ENCODE peak calls at places on chromosomes 3 and 15, in four cellular contexts. Y is pancreas, G is left lung, U is kidney. N is an unnamed sample.
A peak's percentile ranks its signal among the peaks of the same experiment; 100 is the strongest.

GRCh38 chr15:44157679-44158078 is 37.4 kb downstream of the FRMD5 start:
- DNase-seq in Y (no peak), G (no peak), U (no peak), N (no peak)

GRCh38 chr3:108124337-108125150 is 33.7 kb upstream of the CD47 start:
- DNase-seq in Y (no peak), G (no peak), U (no peak), N (peak; percentile 37)

GRCh38 chr15:71128939-71129562 is 13.8 kb downstream of the THSD4 start:
- DNase-seq in Y (no peak), G (no peak), U (no peak), N (no peak)

GRCh38 chr3:122760457-122761271 is 33.0 kb downstream of the HSPBAP1 start:
- DNase-seq in Y (peak; percentile 47), G (no peak), U (no peak), N (no peak)

GRCh38 chr3:188037116-188037718 is 116.7 kb upstream of the LPP start:
- DNase-seq in Y (peak; percentile 46), G (no peak), U (no peak), N (no peak)

GRCh38 chr15:50543556-50543955 is 2.9 kb downstream of the USP50 start:
- DNase-seq in Y (no peak), G (no peak), U (no peak), N (no peak)

GRCh38 chr3:153783804-153784203 is 337.4 kb upstream of the ARHGEF26 start:
- DNase-seq in Y (no peak), G (no peak), U (no peak), N (no peak)

GRCh38 chr15:76501726-76502125 is 165.2 kb downstream of the ISL2 start:
- DNase-seq in Y (no peak), G (peak; percentile 30), U (no peak), N (no peak)

GRCh38 chr15:33131880-33132279 is 62.6 kb downstream of the FMN1 start:
- DNase-seq in Y (no peak), G (no peak), U (no peak), N (no peak)

GRCh38 chr15:55816017-55816416 is 73.1 kb upstream of the PRTG start:
- DNase-seq in Y (no peak), G (no peak), U (no peak), N (no peak)

GRCh38 chr3:38964646-38965045 is 87.1 kb downstream of the SCN11A start:
- DNase-seq in Y (no peak), G (no peak), U (no peak), N (no peak)

GRCh38 chr3:70861855-70862254 is 549.4 kb upstream of the MDFIC2 start:
- DNase-seq in Y (no peak), G (no peak), U (no peak), N (no peak)

GRCh38 chr3:172247525-172248274 is 200.6 kb downstream of the GHSR start:
- DNase-seq in Y (no peak), G (no peak), U (no peak), N (no peak)

GRCh38 chr15:41546846-41547786 is 3.1 kb upstream of the RPAP1 start:
- DNase-seq in Y (no peak), G (no peak), U (peak; percentile 25), N (no peak)

GRCh38 chr3:4977001-4977888 is 2.0 kb upstream of the BHLHE40 start:
- DNase-seq in Y (peak; percentile 82), G (peak; percentile 89), U (peak; percentile 96), N (no peak)

GRCh38 chr15:99452010-99452409 is 113.8 kb upstream of the MEF2A start:
- DNase-seq in Y (no peak), G (no peak), U (peak; percentile 56), N (no peak)

GRCh38 chr3:117660941-117661635 is 951.5 kb downstream of the TUSC7 start:
- DNase-seq in Y (no peak), G (no peak), U (no peak), N (no peak)

GRCh38 chr15:94677202-94677790 is 445.9 kb downstream of the MCTP2 start:
- DNase-seq in Y (no peak), G (no peak), U (no peak), N (no peak)

GRCh38 chr3:31575448-31575847 is 42.7 kb downstream of the STT3B start:
- DNase-seq in Y (no peak), G (no peak), U (no peak), N (no peak)

GRCh38 chr15:99556578-99556977 is 9.2 kb upstream of the MEF2A start:
- DNase-seq in Y (no peak), G (no peak), U (no peak), N (no peak)

GRCh38 chr3:197520311-197521276 is 35.2 kb downstream of the BDH1 start:
- DNase-seq in Y (no peak), G (peak; percentile 81), U (peak; percentile 84), N (no peak)

GRCh38 chr3:42747581-42747980 is 25.5 kb downstream of the CCDC13 start:
- DNase-seq in Y (no peak), G (peak; percentile 36), U (no peak), N (no peak)

GRCh38 chr3:122940628-122941086 is 86.9 kb downstream of the SEMA5B start:
- DNase-seq in Y (no peak), G (no peak), U (peak; percentile 42), N (no peak)

GRCh38 chr15:63855735-63856134 is 22.0 kb upstream of the HERC1 start:
- DNase-seq in Y (no peak), G (no peak), U (no peak), N (no peak)

GRCh38 chr3:138180375-138181029 is 5.8 kb upstream of the DBR1 start:
- DNase-seq in Y (no peak), G (no peak), U (no peak), N (peak; percentile 14)

GRCh38 chr15:29105151-29105785 is 164.4 kb downstream of the NSMCE3 start:
- DNase-seq in Y (no peak), G (no peak), U (peak; percentile 30), N (no peak)

GRCh38 chr15:89646416-89647141 is 8.7 kb downstream of the KIF7 start:
- DNase-seq in Y (no peak), G (no peak), U (peak; percentile 53), N (no peak)

GRCh38 chr15:39579487-39580116 is 1.3 kb upstream of the THBS1 start:
- DNase-seq in Y (peak; percentile 54), G (peak; percentile 75), U (peak; percentile 93), N (no peak)

GRCh38 chr3:161558256-161558655 is 61.6 kb downstream of the OTOL1 start:
- DNase-seq in Y (no peak), G (no peak), U (no peak), N (no peak)

GRCh38 chr3:177478170-177478859 is 281.0 kb upstream of the TBL1XR1 start:
- DNase-seq in Y (no peak), G (peak; percentile 34), U (no peak), N (no peak)

GRCh38 chr3:133833880-133834620 is 28.4 kb downstream of the SRPRB start:
- DNase-seq in Y (no peak), G (no peak), U (no peak), N (no peak)

GRCh38 chr15:40289140-40289775 is 6.4 kb upstream of the ANKRD63 start:
- DNase-seq in Y (peak; percentile 88), G (no peak), U (no peak), N (no peak)

GRCh38 chr3:58784888-58785287 is 118.3 kb upstream of the FAM3D start:
- DNase-seq in Y (no peak), G (no peak), U (no peak), N (no peak)

GRCh38 chr3:58783845-58784244 is 117.3 kb upstream of the FAM3D start:
- DNase-seq in Y (no peak), G (no peak), U (no peak), N (no peak)

GRCh38 chr3:58779934-58780333 is 113.4 kb upstream of the FAM3D start:
- DNase-seq in Y (no peak), G (no peak), U (no peak), N (no peak)

DNA sequence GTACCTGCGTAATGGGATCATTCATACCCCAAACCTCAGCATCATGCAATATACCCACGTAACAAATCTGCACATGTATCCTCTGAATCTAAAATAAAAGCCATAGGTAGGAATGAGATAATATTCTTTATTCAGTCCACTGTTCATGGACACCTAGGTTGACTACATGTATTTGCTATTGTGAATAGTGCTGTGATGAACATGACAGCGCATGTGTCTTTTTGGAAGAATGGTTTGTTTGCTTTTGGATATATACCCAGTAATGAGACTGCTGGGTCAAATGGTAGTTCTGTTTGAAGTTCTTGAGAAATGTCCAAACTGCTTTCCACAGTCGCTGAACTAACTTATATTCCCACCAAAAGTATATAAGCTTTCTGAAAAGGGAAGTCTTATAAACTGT is 117.9 kb upstream of the FAM3D start:
- DNase-seq in Y (no peak), G (no peak), U (no peak), N (no peak)
- H3K9me3 ChIP-seq in Y (no peaks in the 10 kb centered on the region), G (peaks cover 28% of the 10 kb centered on the region), U (peaks cover 6% of the 10 kb centered on the region), N (no peaks in the 10 kb centered on the region)

DNA sequence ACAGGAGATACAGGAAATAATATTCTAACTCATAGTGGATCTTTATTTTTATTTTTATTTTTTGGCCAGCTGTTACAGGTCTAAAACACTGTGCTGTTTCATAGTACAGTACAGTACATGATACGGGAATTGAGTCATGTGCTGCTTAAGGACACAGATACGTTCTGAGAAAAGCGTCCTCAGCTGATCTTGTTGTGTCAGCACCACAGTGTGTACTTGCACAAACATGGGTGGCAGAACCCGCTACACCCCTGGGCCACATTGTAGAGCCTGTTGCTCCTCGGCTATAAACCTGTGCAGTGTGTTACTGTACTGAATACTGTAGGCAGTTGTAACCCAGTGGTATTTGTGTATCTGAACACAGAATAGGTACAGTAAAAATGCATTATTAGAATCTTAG is 183.4 kb downstream of the OR4M2 start:
- DNase-seq in Y (no peak), G (no peak), U (no peak), N (no peak)
- H3K9me3 ChIP-seq in Y (no peaks in the 10 kb centered on the region), G (no peaks in the 10 kb centered on the region), U (no peaks in the 10 kb centered on the region), N (no peaks in the 10 kb centered on the region)

GRCh38 chr15:25175033-25175788 is 220.4 kb downstream of the SNRPN start:
- DNase-seq in Y (peak; percentile 7), G (no peak), U (peak; percentile 51), N (no peak)

GRCh38 chr15:25176616-25176923 is 221.8 kb downstream of the SNRPN start:
- DNase-seq in Y (no peak), G (no peak), U (peak; percentile 37), N (peak; percentile 1)

GRCh38 chr15:25176991-25177954 is 222.5 kb downstream of the SNRPN start:
- DNase-seq in Y (peak; percentile 12), G (peak; percentile 17), U (peak; percentile 43), N (no peak)

GRCh38 chr15:25177955-25178801 is 223.4 kb downstream of the SNRPN start:
- DNase-seq in Y (peak; percentile 21), G (no peak), U (peak; percentile 58), N (peak; percentile 5)

GRCh38 chr15:25175789-25176615 is 221.2 kb downstream of the SNRPN start:
- DNase-seq in Y (peak; percentile 12), G (no peak), U (peak; percentile 32), N (peak; percentile 4)
- H3K9me3 ChIP-seq in Y (no peaks in the 10 kb centered on the region), G (peaks cover 100% of the 10 kb centered on the region), U (no peaks in the 10 kb centered on the region), N (no peaks in the 10 kb centered on the region)

GRCh38 chr15:101225658-101226057 is 26.2 kb downstream of the CHSY1 start:
- DNase-seq in Y (no peak), G (no peak), U (no peak), N (no peak)

GRCh38 chr15:101232677-101233076 is 19.2 kb downstream of the CHSY1 start:
- DNase-seq in Y (no peak), G (no peak), U (no peak), N (no peak)

GRCh38 chr15:101233651-101234281 is 18.1 kb downstream of the CHSY1 start:
- DNase-seq in Y (no peak), G (no peak), U (no peak), N (no peak)

DNA sequence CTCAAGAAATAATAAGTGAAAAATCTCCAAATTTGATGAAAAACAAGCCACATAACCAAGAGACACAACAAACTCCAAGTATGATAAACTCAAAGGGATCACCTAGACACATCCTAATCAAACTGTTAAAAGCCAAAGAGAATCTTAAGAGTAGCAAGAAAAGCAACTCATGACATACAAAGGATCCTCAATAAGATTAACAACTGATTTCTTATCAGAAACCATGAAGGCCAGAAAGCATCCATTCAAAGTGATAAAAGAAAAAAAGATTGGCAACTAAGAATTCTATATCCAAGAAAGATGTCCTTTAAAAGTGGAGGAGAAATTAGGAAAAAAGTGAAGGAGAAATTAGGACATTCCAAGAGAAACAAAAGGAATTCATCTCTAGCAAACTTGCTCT is 23.5 kb downstream of the CHSY1 start:
- DNase-seq in Y (no peak), G (no peak), U (no peak), N (no peak)
- H3K9me3 ChIP-seq in Y (no peaks in the 10 kb centered on the region), G (peaks cover 10% of the 10 kb centered on the region), U (no peaks in the 10 kb centered on the region), N (peaks cover 4% of the 10 kb centered on the region)

N was measured in T-helper 17 cell.